ENCODE peak calls at places on chromosomes 4 and X, in ten cellular contexts. Y is head of caudate nucleus; T is activated CD4-positive, CD25-positive, alpha-beta regulatory T cell; W is GM20000; N is OCI-M1; P is NCI-H774; O is neural crest cell; M is HT-29; B is glutamatergic neuron; I is upper lobe of right lung. G is an unnamed sample.

GRCh38 chr4:119040711-119041185 is 94.9 kb upstream of the MYOZ2 start:
- DNase-seq in Y (no peak), T (no peak), W (no peak), N (no peak), P (no peak), O (no peak), M (no peak), B (no peak), I (no peak), G (no peak)

GRCh38 chrX:115560211-115560977 is 580 bp upstream of the PLS3 start:
- DNase-seq in Y (no peak), T (no peak), W (no peak), N (no peak), P (peak; percentile 20), O (no peak), M (peak; percentile 70), B (no peak), I (no peak), G (no peak)

GRCh38 chr4:53545942-53546581 is 45.2 kb downstream of the LNX1 start:
- DNase-seq in Y (no peak), T (no peak), W (no peak), N (no peak), P (no peak), O (no peak), M (no peak), B (no peak), I (no peak), G (no peak)

GRCh38 chr4:118589471-118590055 is 95.6 kb upstream of the METTL14 start:
- DNase-seq in Y (peak; percentile 35), T (no peak), W (no peak), N (no peak), P (no peak), O (no peak), M (no peak), B (no peak), I (no peak), G (no peak)

GRCh38 chr4:130077275-130077674 is 981.3 kb downstream of the C4orf33 start:
- DNase-seq in Y (no peak), T (no peak), W (no peak), N (peak; percentile 20), P (no peak), O (no peak), M (no peak), B (no peak), I (no peak), G (no peak)

GRCh38 chr4:25320374-25321172 is 8.0 kb downstream of the ZCCHC4 start:
- DNase-seq in Y (no peak), T (no peak), W (no peak), N (peak; percentile 28), P (no peak), O (no peak), M (no peak), B (no peak), I (no peak), G (no peak)

GRCh38 chr4:78654809-78655208 is 103.2 kb downstream of the ANXA3 start:
- DNase-seq in Y (no peak), T (no peak), W (no peak), N (no peak), P (no peak), O (no peak), M (no peak), B (no peak), I (no peak), G (no peak)

GRCh38 chrX:103376979-103377324 is 614 bp downstream of the BEX3 start:
- DNase-seq in Y (no peak), T (no peak), W (no peak), N (peak; percentile 3), P (no peak), O (peak; percentile 25), M (no peak), B (peak; percentile 39), I (no peak), G (no peak)

GRCh38 chrX:119272882-119273806 is 37.1 kb downstream of the PGRMC1 start:
- DNase-seq in Y (no peak), T (peak; percentile 2), W (peak; percentile 59), N (no peak), P (no peak), O (no peak), M (no peak), B (peak; percentile 62), I (peak; percentile 58), G (no peak)

GRCh38 chr4:184355111-184355604 is 119.2 kb downstream of the IRF2 start:
- DNase-seq in Y (no peak), T (no peak), W (peak; percentile 44), N (peak; percentile 95), P (no peak), O (no peak), M (peak; percentile 12), B (no peak), I (no peak), G (no peak)

GRCh38 chr4:121791481-121791880 is 9.6 kb upstream of the EXOSC9 start:
- DNase-seq in Y (no peak), T (no peak), W (no peak), N (no peak), P (no peak), O (no peak), M (no peak), B (no peak), I (no peak), G (no peak)

GRCh38 chr4:185559913-185560281 is 24.6 kb upstream of the PDLIM3 start:
- DNase-seq in Y (peak; percentile 34), T (no peak), W (no peak), N (peak; percentile 19), P (no peak), O (no peak), M (no peak), B (no peak), I (no peak), G (no peak)

GRCh38 chr4:140603286-140603685 is 34.5 kb upstream of the UCP1 start:
- DNase-seq in Y (no peak), T (no peak), W (no peak), N (no peak), P (no peak), O (no peak), M (no peak), B (no peak), I (no peak), G (no peak)

GRCh38 chr4:152161676-152162330 is 374.1 kb downstream of the FBXW7 start:
- DNase-seq in Y (no peak), T (no peak), W (no peak), N (no peak), P (no peak), O (no peak), M (no peak), B (no peak), I (no peak), G (no peak)

GRCh38 chr4:166980419-166980818 is 253.9 kb downstream of the SPOCK3 start:
- DNase-seq in Y (no peak), T (no peak), W (no peak), N (no peak), P (no peak), O (no peak), M (no peak), B (no peak), I (no peak), G (no peak)

GRCh38 chr4:120785202-120785601 is 137.3 kb downstream of the PRDM5 start:
- DNase-seq in Y (no peak), T (no peak), W (no peak), N (no peak), P (no peak), O (no peak), M (no peak), B (no peak), I (no peak), G (no peak)

GRCh38 chr4:61924131-61924530 is 724.0 kb downstream of the ADGRL3 start:
- DNase-seq in Y (no peak), T (no peak), W (no peak), N (peak; percentile 43), P (no peak), O (no peak), M (peak; percentile 10), B (no peak), I (no peak), G (no peak)

GRCh38 chr4:150582101-150582565 is at the start of gene MAB21L2:
- DNase-seq in Y (no peak), T (no peak), W (no peak), N (no peak), P (no peak), O (no peak), M (no peak), B (no peak), I (no peak), G (no peak)

G was measured in activated CD8-positive, alpha-beta memory T cell treated with anti-CD3 and anti-CD28 coated beads for 48 hours.